ENCODE peak calls at places on chromosome 12, in nine cellular contexts. D is endothelial cell of umbilical vein; K is mammary epithelial cell; G is GM23248; T is ovary; F is tibial nerve; Y is naive thymus-derived CD4-positive, alpha-beta T cell; B is neuronal stem cell; I is DND-41. S is an unnamed sample. For H3K27me3 and H3K4me1, the result is how much of the 10 kb centered on the place peaks cover.

GRCh38 chr12:54330442-54330841 is 5.5 kb downstream of the COPZ1 start:
- DNase-seq in B (no peak), G (no peak), K (no peak), I (no peak), T (no peak), D (no peak), F (no peak), Y (no peak), S (no peak)

GRCh38 chr12:89225808-89226368 is 126.4 kb downstream of the DUSP6 start:
- DNase-seq in Y (no peak), B (no peak), K (peak), G (peak), D (peak), I (no peak), T (peak), F (no peak), S (peak)

GRCh38 chr12:101592448-101592847 is 2.3 kb upstream of the MYBPC1 start:
- DNase-seq in T (no peak), F (no peak), G (no peak), B (no peak), K (no peak), Y (no peak), D (no peak), I (no peak), S (no peak)

GRCh38 chr12:1594045-1594294 is 411 bp downstream of the FBXL14 start:
- DNase-seq in B (no peak), F (no peak), T (peak), Y (no peak), K (peak), D (no peak), G (peak), I (no peak), S (peak)

GRCh38 chr12:3200032-3200617 is 122.9 kb downstream of the TSPAN9 start:
- DNase-seq in I (no peak), T (peak), G (peak), F (no peak), K (peak), B (peak), Y (no peak), D (peak), S (no peak)

GRCh38 chr12:26091837-26092236 is 33.0 kb downstream of the BHLHE41 start:
- DNase-seq in G (no peak), F (no peak), I (no peak), B (no peak), D (no peak), T (no peak), K (no peak), Y (no peak), S (no peak)

GRCh38 chr12:67056329-67056728 is 212.8 kb upstream of the CAND1 start:
- DNase-seq in T (no peak), I (no peak), Y (no peak), D (no peak), F (no peak), K (no peak), B (no peak), G (no peak), S (no peak)

GRCh38 chr12:116338064-116338872 is 60.8 kb upstream of the MED13L start:
- DNase-seq in D (no peak), K (no peak), B (peak), I (no peak), F (no peak), T (no peak), G (no peak), Y (no peak), S (no peak)

GRCh38 chr12:117521327-117521726 is 159.9 kb upstream of the NOS1 start:
- DNase-seq in Y (no peak), B (no peak), K (no peak), F (no peak), G (peak), T (no peak), I (no peak), D (no peak), S (no peak)

GRCh38 chr12:68733661-68734071 is 12.3 kb upstream of the SLC35E3 start:
- DNase-seq in B (no peak), F (no peak), I (no peak), K (peak), G (peak), T (no peak), Y (no peak), D (no peak), S (no peak)

GRCh38 chr12:38638401-38638800 is 267.0 kb downstream of the CPNE8 start:
- DNase-seq in I (no peak), K (no peak), Y (no peak), T (no peak), G (no peak), B (no peak), F (no peak), D (no peak), S (no peak)

GRCh38 chr12:105508096-105508495 is 177.6 kb downstream of the C12orf75 start:
- DNase-seq in G (no peak), K (peak), I (no peak), T (no peak), B (no peak), D (no peak), F (no peak), Y (no peak), S (no peak)

GRCh38 chr12:56749853-56750252 is 2.3 kb downstream of the PRIM1 start:
- DNase-seq in F (no peak), G (no peak), Y (no peak), I (no peak), B (no peak), K (no peak), T (no peak), D (no peak), S (no peak)

GRCh38 chr12:105741786-105742566 is 396.8 kb downstream of the NUAK1 start:
- DNase-seq in T (peak), D (peak), B (no peak), G (peak), Y (no peak), K (peak), F (no peak), I (no peak), S (no peak)

GRCh38 chr12:9344540-9344939 is 136.3 kb upstream of the PZP start:
- DNase-seq in I (no peak), F (no peak), K (peak), D (no peak), Y (no peak), B (no peak), T (no peak), G (peak), S (no peak)

GRCh38 chr12:57832966-57833365 is 13.6 kb downstream of the CTDSP2 start:
- DNase-seq in G (peak), D (no peak), B (no peak), I (no peak), K (no peak), F (no peak), Y (no peak), T (no peak), S (no peak)

GRCh38 chr12:42589465-42590323 is at the start of gene PRICKLE1:
- DNase-seq in Y (no peak), D (peak), B (peak), I (no peak), G (peak), K (peak), F (no peak), T (peak), S (no peak)

GRCh38 chr12:14216405-14217294 is 148.8 kb upstream of the ATF7IP start:
- DNase-seq in I (peak), Y (no peak), T (no peak), D (peak), K (peak), F (no peak), B (no peak), G (peak), S (no peak)

GRCh38 chr12:93741741-93742085 is 64.5 kb downstream of the CRADD start:
- DNase-seq in F (no peak), K (peak), B (peak), T (peak), Y (peak), I (no peak), G (peak), D (no peak), S (no peak)

GRCh38 chr12:56014205-56014604 is 6.6 kb upstream of the IKZF4 start:
- DNase-seq in T (no peak), D (peak), K (no peak), I (no peak), G (no peak), Y (no peak), F (no peak), B (no peak), S (no peak)

GRCh38 chr12:116563262-116563661 is 4.1 kb downstream of the MAP1LC3B2 start:
- DNase-seq in K (no peak), Y (no peak), G (no peak), B (no peak), T (no peak), I (no peak), D (no peak), F (no peak), S (no peak)

GRCh38 chr12:66072135-66072534 is 58.4 kb downstream of the LLPH start:
- DNase-seq in G (no peak), Y (no peak), F (no peak), K (no peak), B (no peak), I (no peak), T (no peak), D (no peak), S (no peak)

GRCh38 chr12:85466906-85467305 is 186.9 kb downstream of the ALX1 start:
- DNase-seq in K (peak), D (no peak), T (no peak), G (peak), Y (no peak), I (no peak), F (no peak), B (no peak), S (no peak)

GRCh38 chr12:113464852-113465719 is 6.6 kb downstream of the LHX5 start:
- DNase-seq in T (no peak), B (peak), Y (no peak), F (no peak), D (no peak), I (no peak), G (no peak), K (no peak), S (no peak)

GRCh38 chr12:113461666-113462065 is 10.0 kb downstream of the LHX5 start:
- DNase-seq in G (peak), T (no peak), B (peak), K (no peak), I (peak), Y (no peak), D (no peak), F (no peak), S (no peak)

GRCh38 chr12:113462117-113462774 is 9.4 kb downstream of the LHX5 start:
- DNase-seq in Y (peak), F (peak), T (peak), D (peak), G (peak), I (peak), K (peak), B (peak), S (no peak)

GRCh38 chr12:113463746-113464743 is 7.6 kb downstream of the LHX5 start:
- DNase-seq in D (no peak), F (no peak), K (no peak), G (peak), B (peak), T (no peak), I (no peak), Y (no peak), S (no peak)

DNA sequence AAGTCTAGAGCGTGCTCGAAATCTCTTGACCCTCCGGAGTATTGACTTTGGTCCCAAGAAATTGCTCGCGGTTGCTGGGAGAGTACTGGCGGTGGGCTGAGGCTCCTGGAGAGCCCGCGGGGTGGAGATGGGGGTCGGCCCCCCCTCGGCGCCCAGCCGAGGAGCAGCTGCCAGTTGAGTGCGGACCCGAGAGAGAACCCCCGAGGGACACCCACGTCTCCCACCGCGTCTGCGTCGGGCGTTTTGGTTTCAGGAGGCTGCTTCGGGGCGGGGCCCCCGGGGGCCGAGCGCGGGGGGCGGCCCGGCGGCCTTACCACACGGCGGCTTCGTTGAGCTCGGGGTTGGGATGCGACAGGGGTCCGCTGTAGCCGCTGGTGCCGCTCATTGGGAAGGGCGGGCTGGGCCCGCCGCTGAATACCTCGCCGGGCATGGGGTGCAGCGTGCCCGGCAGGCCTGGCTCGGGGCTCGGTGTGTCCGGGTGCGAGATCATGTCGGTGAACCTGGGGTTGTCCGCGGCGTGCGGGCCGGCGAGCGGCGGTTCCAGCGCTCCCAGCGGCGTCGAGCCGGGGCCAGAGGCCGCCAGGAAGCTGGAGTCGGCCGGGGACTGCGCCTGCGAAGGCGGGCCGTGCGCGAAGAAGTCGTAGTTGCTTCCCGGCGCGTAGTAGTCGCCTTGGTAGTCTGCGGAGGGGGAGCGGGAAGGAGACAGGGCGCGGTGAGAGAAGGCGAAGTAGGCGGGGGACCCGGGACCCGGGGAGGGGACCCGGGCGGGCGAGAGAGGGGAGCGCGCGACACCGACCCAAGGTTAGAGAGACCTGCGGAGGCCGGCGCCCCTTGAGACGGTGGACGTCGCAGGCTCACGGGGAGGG is 8.6 kb downstream of the LHX5 start:
- DNase-seq in K (no peak), I (no peak), D (no peak), Y (no peak), G (peak), T (no peak), B (peak), F (no peak), S (no peak)
- H3K27me3 ChIP-seq in K (half or more), I (under half), D (half or more), Y (under half), G (half or more), T (under half), B (half or more), F (half or more), S (half or more)

DNA sequence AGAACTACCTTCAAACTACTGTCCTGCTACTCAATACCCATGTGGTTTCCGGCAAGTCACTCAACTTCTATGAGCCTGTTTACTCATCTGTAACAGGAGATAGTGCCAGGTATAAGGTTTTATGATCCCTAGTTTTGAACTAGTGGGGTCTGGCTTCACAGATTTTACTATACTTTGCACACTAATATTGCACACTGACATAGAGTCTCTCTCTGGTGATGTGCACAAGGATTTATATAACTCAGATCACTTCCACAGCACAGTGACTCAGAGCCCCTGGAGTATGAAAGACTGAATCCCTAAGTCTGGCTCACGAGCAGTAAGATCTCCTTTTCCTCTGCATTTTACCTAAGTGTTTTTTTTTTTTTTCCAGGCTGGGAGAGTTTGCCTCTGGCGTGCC is 69.7 kb upstream of the SLC38A2 start:
- DNase-seq in D (peak), B (no peak), K (peak), Y (no peak), T (no peak), G (peak), I (no peak), F (no peak), S (no peak)
- H3K4me1 ChIP-seq in D (half or more), B (under half), K (half or more), Y (under half), T (under half), G (under half), I (under half), F (under half), S (half or more)

GRCh38 chr12:131422744-131423143 is 288.1 kb upstream of the SFSWAP start:
- DNase-seq in Y (no peak), I (no peak), K (no peak), F (no peak), B (no peak), T (no peak), D (no peak), G (no peak), S (no peak)

GRCh38 chr12:131424270-131424669 is 286.6 kb upstream of the SFSWAP start:
- DNase-seq in I (no peak), K (no peak), D (no peak), B (no peak), G (no peak), F (no peak), T (no peak), Y (no peak), S (no peak)

GRCh38 chr12:131422185-131422515 is 288.7 kb upstream of the SFSWAP start:
- DNase-seq in G (no peak), D (no peak), K (no peak), F (no peak), T (no peak), Y (no peak), B (no peak), I (no peak), S (no peak)

GRCh38 chr12:131418884-131419283 is 292.0 kb upstream of the SFSWAP start:
- DNase-seq in I (no peak), K (no peak), Y (no peak), B (no peak), D (no peak), F (no peak), T (no peak), G (no peak), S (no peak)

GRCh38 chr12:131421506-131422184 is 289.2 kb upstream of the SFSWAP start:
- DNase-seq in I (no peak), D (no peak), B (no peak), F (no peak), K (no peak), G (no peak), Y (no peak), T (no peak), S (no peak)
- H3K27me3 ChIP-seq in I (under half), D (under half), B (under half), F (under half), K (under half), G (under half), Y (under half), T (under half), S (under half)

DNA sequence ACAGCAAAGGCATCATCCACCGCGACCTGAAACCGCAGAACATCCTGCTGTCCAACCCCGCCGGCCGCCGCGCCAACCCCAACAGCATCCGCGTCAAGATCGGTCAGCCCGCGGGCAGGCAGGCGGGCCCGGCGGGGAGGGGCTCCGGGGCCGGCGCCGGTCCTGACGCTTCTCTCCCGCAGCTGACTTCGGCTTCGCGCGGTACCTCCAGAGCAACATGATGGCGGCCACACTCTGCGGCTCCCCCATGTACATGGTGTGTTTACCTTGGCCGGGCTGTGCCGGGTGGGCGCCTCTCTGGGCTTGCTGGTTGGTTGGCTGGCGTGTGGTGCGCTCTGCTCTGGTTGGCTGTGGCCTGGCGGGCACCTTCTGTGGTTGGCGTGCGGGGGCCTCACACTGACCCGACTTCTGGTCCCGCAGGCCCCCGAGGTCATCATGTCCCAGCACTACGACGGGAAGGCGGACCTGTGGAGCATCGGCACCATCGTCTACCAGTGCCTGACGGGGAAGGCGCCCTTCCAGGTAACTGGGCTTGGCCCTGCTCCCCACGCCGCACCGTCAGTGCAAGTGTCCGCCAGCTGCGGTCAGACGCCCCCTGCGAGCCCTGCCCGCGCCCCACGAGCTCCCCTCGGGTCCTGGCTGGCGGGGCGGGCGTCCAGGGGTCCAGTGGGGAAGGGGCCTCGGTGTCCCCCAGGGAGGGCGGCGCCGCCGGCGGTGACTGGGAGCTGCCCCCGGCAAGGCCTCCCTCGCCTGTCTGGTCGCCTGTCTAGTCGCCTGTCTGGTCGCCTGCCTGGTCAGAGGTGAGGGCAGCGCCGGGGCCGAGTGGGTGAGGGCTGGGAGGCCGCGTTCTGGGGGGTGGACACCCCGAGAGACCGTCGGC is 14.5 kb downstream of the ULK1 start:
- DNase-seq in F (no peak), T (peak), B (no peak), Y (no peak), D (no peak), G (no peak), K (no peak), I (no peak), S (no peak)
- H3K4me1 ChIP-seq in F (under half), T (under half), B (under half), Y (under half), D (under half), G (under half), K (under half), I (under half), S (under half)

GRCh38 chr12:16609140-16609539 is 3.2 kb upstream of the LMO3 start:
- DNase-seq in I (no peak), B (no peak), Y (no peak), D (no peak), T (no peak), K (no peak), F (no peak), G (no peak), S (no peak)
- H3K27me3 ChIP-seq in I (under half), B (half or more), Y (under half), D (under half), T (under half), K (under half), F (under half), G (under half), S (under half)

GRCh38 chr12:47773858-47774580 is 981 bp downstream of the SLC48A1 start:
- DNase-seq in T (no peak), K (no peak), I (no peak), F (no peak), B (no peak), G (peak), D (no peak), Y (no peak), S (no peak)
- H3K4me1 ChIP-seq in T (under half), K (half or more), I (under half), F (half or more), B (under half), G (under half), D (under half), Y (under half), S (under half)

DNA sequence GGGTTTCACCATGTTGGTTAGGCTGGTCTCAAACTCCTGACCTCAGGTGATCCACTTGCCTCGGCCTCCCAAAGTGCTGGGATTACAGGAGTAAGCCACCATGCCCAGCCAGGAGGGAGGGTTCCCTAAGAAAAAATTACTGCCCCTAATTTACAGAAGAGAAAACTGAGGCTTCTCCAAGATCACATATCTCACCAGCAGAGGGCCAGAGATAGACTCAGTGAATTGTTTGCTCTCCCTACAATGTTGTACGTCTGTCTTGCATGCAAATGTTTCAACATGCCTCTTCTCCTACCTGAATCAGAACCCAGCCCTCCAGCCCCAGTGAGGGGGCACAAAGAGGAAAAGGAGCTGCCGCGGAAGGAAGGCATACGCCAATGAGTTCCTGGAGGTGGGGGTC is 48.3 kb upstream of the TMEM263 start:
- DNase-seq in F (no peak), K (no peak), G (no peak), T (no peak), D (no peak), I (no peak), B (no peak), Y (no peak), S (no peak)
- H3K27me3 ChIP-seq in F (under half), K (under half), G (under half), T (under half), D (under half), I (under half), B (under half), Y (under half), S (under half)

S was measured in RWPE2.